ENCODE peak calls at places on chromosomes 2 and 18, in eight cellular contexts. F, T, W, N, C, J, D and Y are unnamed samples.

GRCh38 chr2:152826880-152827279 is 108.5 kb downstream of the ARL6IP6 start:
- DNase-seq in F (no peak), T (no peak), W (no peak), N (no peak), C (peak), J (no peak), D (peak), Y (no peak)

GRCh38 chr2:241974851-241975592 is 105.5 kb downstream of the RTP5 start:
- DNase-seq in F (no peak), T (no peak), W (no peak), N (no peak), C (no peak), J (no peak), D (no peak), Y (no peak)

GRCh38 chr2:233386382-233387041 is 32.2 kb downstream of the DGKD start:
- DNase-seq in F (no peak), T (peak), W (no peak), N (no peak), C (peak), J (no peak), D (no peak), Y (no peak)

GRCh38 chr2:20314562-20315521 is 35.8 kb downstream of the PUM2 start:
- DNase-seq in F (no peak), T (no peak), W (no peak), N (no peak), C (peak), J (no peak), D (no peak), Y (no peak)

GRCh38 chr2:118667366-118667765 is 180.1 kb downstream of the EN1 start:
- DNase-seq in F (no peak), T (peak), W (no peak), N (no peak), C (peak), J (no peak), D (no peak), Y (no peak)

GRCh38 chr2:219736196-219736595 is 108.8 kb downstream of the SLC4A3 start:
- DNase-seq in F (peak), T (no peak), W (no peak), N (no peak), C (peak), J (no peak), D (peak), Y (no peak)

GRCh38 chr2:120029672-120030640 is 17.1 kb downstream of the EPB41L5 start:
- DNase-seq in F (no peak), T (no peak), W (no peak), N (no peak), C (no peak), J (no peak), D (no peak), Y (no peak)

GRCh38 chr2:60512063-60512622 is 41.3 kb downstream of the BCL11A start:
- DNase-seq in F (no peak), T (no peak), W (no peak), N (no peak), C (no peak), J (no peak), D (no peak), Y (no peak)

GRCh38 chr2:109467701-109468100 is 146.1 kb downstream of the SEPTIN10 start:
- DNase-seq in F (no peak), T (no peak), W (no peak), N (peak), C (no peak), J (no peak), D (peak), Y (no peak)

GRCh38 chr2:152694161-152694661 is 23.1 kb downstream of the PRPF40A start:
- DNase-seq in F (no peak), T (peak), W (no peak), N (no peak), C (peak), J (no peak), D (peak), Y (no peak)

GRCh38 chr2:100259106-100259505 is 63.2 kb downstream of the LONRF2 start:
- DNase-seq in F (no peak), T (no peak), W (no peak), N (no peak), C (no peak), J (peak), D (no peak), Y (no peak)

GRCh38 chr18:63192885-63193349 is 126.7 kb downstream of the BCL2 start:
- DNase-seq in F (no peak), T (peak), W (no peak), N (no peak), C (no peak), J (no peak), D (peak), Y (no peak)

GRCh38 chr2:60358471-60358870 is 195.0 kb downstream of the BCL11A start:
- DNase-seq in F (no peak), T (no peak), W (no peak), N (no peak), C (no peak), J (no peak), D (no peak), Y (no peak)

GRCh38 chr2:112588611-112589045 is 4.2 kb downstream of the CHCHD5 start:
- DNase-seq in F (no peak), T (no peak), W (no peak), N (no peak), C (no peak), J (no peak), D (peak), Y (no peak)

GRCh38 chr2:81876628-81877027 is 1572.1 kb upstream of the LRRTM1 start:
- DNase-seq in F (no peak), T (no peak), W (no peak), N (no peak), C (no peak), J (no peak), D (no peak), Y (no peak)

GRCh38 chr2:88216641-88217040 is 46.5 kb downstream of the THNSL2 start:
- DNase-seq in F (no peak), T (no peak), W (no peak), N (no peak), C (no peak), J (no peak), D (no peak), Y (no peak)

GRCh38 chr2:108634591-108635160 is 84.6 kb upstream of the RANBP2 start:
- DNase-seq in F (no peak), T (no peak), W (no peak), N (no peak), C (no peak), J (no peak), D (peak), Y (no peak)

GRCh38 chr18:59851784-59852399 is 47.9 kb upstream of the PMAIP1 start:
- DNase-seq in F (no peak), T (no peak), W (no peak), N (no peak), C (no peak), J (no peak), D (no peak), Y (no peak)

GRCh38 chr2:19336781-19337180 is 21.6 kb downstream of the OSR1 start:
- DNase-seq in F (no peak), T (no peak), W (no peak), N (no peak), C (no peak), J (no peak), D (no peak), Y (no peak)

GRCh38 chr2:42228101-42228500 is 58.9 kb downstream of the EML4 start:
- DNase-seq in F (no peak), T (no peak), W (no peak), N (no peak), C (no peak), J (no peak), D (no peak), Y (no peak)

GRCh38 chr18:12747530-12748315 is 44.9 kb downstream of the PSMG2 start:
- DNase-seq in F (no peak), T (no peak), W (no peak), N (no peak), C (peak), J (no peak), D (peak), Y (no peak)

GRCh38 chr2:3041841-3042600 is 335.6 kb downstream of the EIPR1 start:
- DNase-seq in F (peak), T (no peak), W (no peak), N (no peak), C (no peak), J (no peak), D (peak), Y (no peak)

GRCh38 chr18:78169487-78169886 is 810.1 kb upstream of the SALL3 start:
- DNase-seq in F (no peak), T (no peak), W (no peak), N (no peak), C (no peak), J (no peak), D (no peak), Y (no peak)

GRCh38 chr2:236449167-236449586 is 120.4 kb upstream of the ACKR3 start:
- DNase-seq in F (no peak), T (no peak), W (no peak), N (peak), C (no peak), J (no peak), D (no peak), Y (no peak)

GRCh38 chr2:232533944-232534710 is 5.4 kb upstream of the CHRNG start:
- DNase-seq in F (no peak), T (no peak), W (no peak), N (peak), C (no peak), J (no peak), D (peak), Y (no peak)

GRCh38 chr18:21912339-21913239 is 172.0 kb downstream of the MIB1 start:
- DNase-seq in F (peak), T (no peak), W (no peak), N (no peak), C (no peak), J (no peak), D (no peak), Y (no peak)

GRCh38 chr18:68219867-68220266 is 495.0 kb downstream of the TMX3 start:
- DNase-seq in F (no peak), T (peak), W (no peak), N (no peak), C (peak), J (no peak), D (no peak), Y (no peak)

GRCh38 chr18:23300211-23300887 is 152.7 kb upstream of the RIOK3 start:
- DNase-seq in F (no peak), T (peak), W (no peak), N (no peak), C (no peak), J (no peak), D (peak), Y (no peak)

GRCh38 chr2:65294701-65295100 is 67.1 kb downstream of the ACTR2 start:
- DNase-seq in F (no peak), T (no peak), W (no peak), N (no peak), C (no peak), J (no peak), D (no peak), Y (no peak)

GRCh38 chr2:68031546-68032160 is 31.2 kb downstream of the C1D start:
- DNase-seq in F (no peak), T (peak), W (no peak), N (no peak), C (peak), J (no peak), D (peak), Y (no peak)

GRCh38 chr2:161170917-161171594 is 10.8 kb downstream of the TANK start:
- DNase-seq in F (no peak), T (no peak), W (no peak), N (no peak), C (peak), J (no peak), D (peak), Y (no peak)

GRCh38 chr2:151688719-151689118 is 45.6 kb downstream of the NEB start:
- DNase-seq in F (no peak), T (no peak), W (no peak), N (no peak), C (no peak), J (no peak), D (no peak), Y (no peak)

GRCh38 chr2:165008916-165009315 is 53.6 kb upstream of the SLC38A11 start:
- DNase-seq in F (no peak), T (peak), W (no peak), N (no peak), C (peak), J (no peak), D (peak), Y (no peak)

GRCh38 chr2:19690429-19690828 is 211.4 kb downstream of the TTC32 start:
- DNase-seq in F (no peak), T (no peak), W (no peak), N (no peak), C (no peak), J (no peak), D (no peak), Y (no peak)